ENCODE peak calls at places on chromosome 13, in seven cellular contexts. Z is SK-N-SH, Y is GM12878, R is HL-60, A is HCT116, W is HepG2, F is A549. C is an unnamed sample.

GRCh38 chr13:20473888-20474287 is 51.8 kb downstream of the CRYL1 start:
- DNase-seq in Z (no peak), Y (no peak), R (no peak), A (no peak), W (no peak), F (no peak), C (no peak)

GRCh38 chr13:92842145-92842544 is 384.5 kb upstream of the GPC6 start:
- DNase-seq in Z (no peak), Y (no peak), R (no peak), A (no peak), W (no peak), F (no peak), C (no peak)

GRCh38 chr13:95783747-95784146 is 106.8 kb downstream of the DNAJC3 start:
- DNase-seq in Z (no peak), Y (no peak), R (no peak), A (no peak), W (no peak), F (no peak), C (peak)

GRCh38 chr13:79108914-79109643 is 297.0 kb downstream of the RBM26 start:
- DNase-seq in Z (no peak), Y (peak), R (no peak), A (no peak), W (no peak), F (no peak), C (no peak)

GRCh38 chr13:106464076-106464475 is 71.4 kb downstream of the EFNB2 start:
- DNase-seq in Z (no peak), Y (no peak), R (peak), A (no peak), W (no peak), F (no peak), C (no peak)

GRCh38 chr13:67619346-67619745 is 389.2 kb upstream of the PCDH9 start:
- DNase-seq in Z (no peak), Y (no peak), R (no peak), A (no peak), W (no peak), F (no peak), C (no peak)

GRCh38 chr13:110339263-110339662 is 32.2 kb downstream of the COL4A2 start:
- DNase-seq in Z (no peak), Y (no peak), R (no peak), A (no peak), W (no peak), F (no peak), C (no peak)

GRCh38 chr13:23505007-23505406 is 65.2 kb upstream of the TNFRSF19 start:
- DNase-seq in Z (no peak), Y (no peak), R (no peak), A (no peak), W (no peak), F (no peak), C (no peak)

GRCh38 chr13:29925457-29925856 is 75.0 kb upstream of the UBL3 start:
- DNase-seq in Z (peak), Y (no peak), R (peak), A (no peak), W (peak), F (peak), C (no peak)

GRCh38 chr13:113898391-113898790 is 34.5 kb upstream of the GAS6 start:
- DNase-seq in Z (no peak), Y (no peak), R (no peak), A (no peak), W (no peak), F (no peak), C (no peak)

GRCh38 chr13:21557995-21558394 is 46.0 kb downstream of the MICU2 start:
- DNase-seq in Z (peak), Y (no peak), R (no peak), A (peak), W (peak), F (peak), C (peak)

GRCh38 chr13:93283255-93283654 is 56.6 kb downstream of the GPC6 start:
- DNase-seq in Z (peak), Y (no peak), R (no peak), A (no peak), W (no peak), F (no peak), C (no peak)

DNA sequence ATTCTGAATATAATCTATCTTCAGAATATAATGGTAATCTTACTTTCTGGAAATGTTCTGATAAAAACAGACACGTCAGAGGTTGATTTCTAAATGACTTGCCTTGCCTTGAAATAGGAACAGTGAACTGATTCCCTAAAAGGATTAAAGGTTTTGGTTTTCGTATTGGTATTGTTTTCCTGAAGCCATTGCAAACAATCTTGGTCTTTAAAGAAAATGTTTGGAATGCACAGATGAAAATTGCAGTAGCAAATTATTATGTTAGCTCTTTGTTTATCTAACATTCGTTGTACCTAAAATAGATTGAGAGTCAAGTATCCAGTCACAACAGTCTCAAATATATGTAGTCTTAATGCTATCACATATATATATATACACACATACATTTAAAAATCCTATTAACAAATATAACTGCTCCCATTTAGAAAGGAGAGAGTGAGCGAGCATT is 1.7 kb downstream of the ITM2B start:
- DNase-seq in Z (no peak), Y (no peak), R (no peak), A (no peak), W (no peak), F (no peak), C (no peak)
- TF ChIP-seq REST in Z (no peak), Y (no peak), R (no peak), A (no peak), W (no peak), F (no peak), C (no peak)

GRCh38 chr13:71754407-71754974 is 112.5 kb downstream of the DACH1 start:
- DNase-seq in Z (no peak), Y (no peak), R (no peak), A (no peak), W (no peak), F (no peak), C (peak)
- TF ChIP-seq REST in Z (no peak), Y (no peak), R (no peak), A (no peak), W (no peak), F (no peak), C (no peak)

GRCh38 chr13:24698686-24699085 is 18.5 kb downstream of the ATP12A start:
- DNase-seq in Z (no peak), Y (no peak), R (no peak), A (no peak), W (no peak), F (no peak), C (no peak)

GRCh38 chr13:24694907-24695306 is 14.7 kb downstream of the ATP12A start:
- DNase-seq in Z (no peak), Y (no peak), R (no peak), A (no peak), W (no peak), F (no peak), C (no peak)

GRCh38 chr13:24699541-24699940 is 19.3 kb downstream of the ATP12A start:
- DNase-seq in Z (no peak), Y (no peak), R (no peak), A (no peak), W (no peak), F (no peak), C (no peak)

DNA sequence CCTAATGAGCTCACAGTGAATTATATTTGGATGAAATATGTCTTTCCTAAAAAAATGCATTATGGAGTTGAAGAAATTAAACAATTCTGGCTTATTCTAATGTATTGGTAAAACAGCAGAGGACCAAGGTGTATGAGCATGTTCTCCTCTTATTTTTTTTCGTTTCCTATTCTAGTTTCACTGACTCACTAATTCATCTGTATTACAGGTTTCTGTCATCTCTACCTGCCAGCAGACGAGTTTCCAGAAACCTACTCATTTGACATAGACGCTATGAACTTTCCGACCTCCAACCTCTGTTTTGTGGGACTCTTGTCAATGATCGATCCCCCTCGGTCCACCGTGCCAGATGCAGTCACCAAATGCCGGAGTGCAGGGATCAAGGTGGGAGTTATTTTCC is 20.3 kb downstream of the ATP12A start:
- DNase-seq in Z (no peak), Y (no peak), R (no peak), A (no peak), W (no peak), F (no peak), C (no peak)
- TF ChIP-seq REST in Z (no peak), Y (no peak), R (no peak), A (no peak), W (no peak), F (no peak), C (no peak)

GRCh38 chr13:46160474-46161066 is 21.4 kb downstream of the LCP1 start:
- DNase-seq in Z (peak), Y (no peak), R (no peak), A (peak), W (peak), F (peak), C (peak)
- TF ChIP-seq REST in Z (no peak), Y (no peak), R (no peak), A (no peak), W (no peak), F (no peak), C (no peak)